ENCODE peak calls at places on chromosomes 16 and 17, in four cellular contexts. One of them, this sample, is unnamed.

GRCh38 chr17:2102931-2103398 is 48.1 kb downstream of the HIC1 start:
- DNase-seq in body of pancreas: no peak
- DNase-seq in ovary: no peak
- DNase-seq in IMR-90: peak; percentile 90
- DNase-seq in this sample: no peak

GRCh38 chr16:67269766-67270165 is 9.6 kb upstream of the PLEKHG4 start:
- DNase-seq in ovary: no peak
- DNase-seq in IMR-90: no peak
- DNase-seq in body of pancreas: no peak
- DNase-seq in this sample: no peak

GRCh38 chr17:44910231-44911106 is 4.8 kb downstream of the GFAP start:
- DNase-seq in body of pancreas: no peak
- DNase-seq in ovary: no peak
- DNase-seq in IMR-90: no peak
- DNase-seq in this sample: no peak

GRCh38 chr16:54283735-54284318 is 2.8 kb downstream of the IRX3 start:
- DNase-seq in body of pancreas: no peak
- DNase-seq in ovary: no peak
- DNase-seq in IMR-90: no peak
- DNase-seq in this sample: peak; percentile 46

GRCh38 chr16:54398986-54399385 is 112.4 kb upstream of the IRX3 start:
- DNase-seq in body of pancreas: no peak
- DNase-seq in IMR-90: no peak
- DNase-seq in ovary: no peak
- DNase-seq in this sample: no peak

GRCh38 chr17:45837187-45837586 is 7.5 kb upstream of the SPPL2C start:
- DNase-seq in ovary: no peak
- DNase-seq in IMR-90: no peak
- DNase-seq in body of pancreas: no peak
- DNase-seq in this sample: no peak

GRCh38 chr17:39695089-39695474 is 4.8 kb upstream of the ERBB2 start:
- DNase-seq in body of pancreas: no peak
- DNase-seq in IMR-90: no peak
- DNase-seq in ovary: no peak
- DNase-seq in this sample: no peak

GRCh38 chr16:268141-269053 is 7.3 kb downstream of the RGS11 start:
- DNase-seq in body of pancreas: peak; percentile 83
- DNase-seq in ovary: no peak
- DNase-seq in IMR-90: no peak
- DNase-seq in this sample: no peak

DNA sequence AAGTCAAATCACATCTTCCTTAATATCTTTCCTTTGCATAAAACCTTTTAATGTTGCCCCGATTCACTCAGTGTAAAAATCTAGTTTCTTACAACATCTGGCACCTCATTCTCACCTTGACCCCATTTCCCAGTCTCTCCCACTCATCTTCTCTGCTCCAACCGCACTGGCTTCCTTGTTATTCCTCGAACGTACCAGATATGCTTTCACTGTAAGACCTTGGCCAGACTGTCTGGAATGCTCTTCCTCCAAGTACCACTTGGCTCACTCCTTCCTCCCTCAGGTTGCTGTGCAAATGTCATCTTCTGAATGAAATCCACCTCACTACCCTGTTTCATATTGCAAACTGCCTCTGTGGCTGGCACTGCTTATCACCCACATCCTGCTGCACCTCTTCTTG is 433.6 kb downstream of the HAPSTR1 start:
- DNase-seq in IMR-90: no peak
- DNase-seq in body of pancreas: no peak
- DNase-seq in ovary: no peak
- DNase-seq in this sample: no peak
- TF ChIP-seq POLR2A in IMR-90: no peak
- TF ChIP-seq POLR2A in body of pancreas: no peak
- TF ChIP-seq POLR2A in ovary: no peak
- TF ChIP-seq POLR2A in this sample: no peak

GRCh38 chr17:51166198-51166986 is at the start of gene NME2:
- DNase-seq in body of pancreas: peak; percentile 92
- DNase-seq in IMR-90: peak; percentile 77
- DNase-seq in ovary: peak; percentile 90
- DNase-seq in this sample: peak; percentile 93
- TF ChIP-seq POLR2A in body of pancreas: peak; percentile 42
- TF ChIP-seq POLR2A in IMR-90: peak; percentile 72
- TF ChIP-seq POLR2A in ovary: peak; percentile 45
- TF ChIP-seq POLR2A in this sample: peak; percentile 75

GRCh38 chr16:2047330-2048115 is at the start of the genes NTHL1 and TSC2:
- DNase-seq in ovary: peak; percentile 95
- DNase-seq in body of pancreas: peak; percentile 97
- DNase-seq in IMR-90: peak; percentile 95
- DNase-seq in this sample: peak; percentile 98
- TF ChIP-seq POLR2A in ovary: peak; percentile 26
- TF ChIP-seq POLR2A in body of pancreas: peak; percentile 32
- TF ChIP-seq POLR2A in IMR-90: no peak
- TF ChIP-seq POLR2A in this sample: peak; percentile 22

GRCh38 chr17:48066192-48066591 is 18.0 kb downstream of the NFE2L1 start:
- DNase-seq in body of pancreas: no peak
- DNase-seq in ovary: no peak
- DNase-seq in IMR-90: no peak
- DNase-seq in this sample: no peak

GRCh38 chr17:48064638-48065037 is 16.5 kb downstream of the NFE2L1 start:
- DNase-seq in body of pancreas: no peak
- DNase-seq in ovary: no peak
- DNase-seq in IMR-90: no peak
- DNase-seq in this sample: no peak

GRCh38 chr17:48068491-48068961 is 20.4 kb downstream of the NFE2L1 start:
- DNase-seq in IMR-90: peak; percentile 65
- DNase-seq in ovary: no peak
- DNase-seq in body of pancreas: no peak
- DNase-seq in this sample: no peak

GRCh38 chr17:48067245-48067644 is 19.1 kb downstream of the NFE2L1 start:
- DNase-seq in IMR-90: no peak
- DNase-seq in body of pancreas: no peak
- DNase-seq in ovary: no peak
- DNase-seq in this sample: no peak

DNA sequence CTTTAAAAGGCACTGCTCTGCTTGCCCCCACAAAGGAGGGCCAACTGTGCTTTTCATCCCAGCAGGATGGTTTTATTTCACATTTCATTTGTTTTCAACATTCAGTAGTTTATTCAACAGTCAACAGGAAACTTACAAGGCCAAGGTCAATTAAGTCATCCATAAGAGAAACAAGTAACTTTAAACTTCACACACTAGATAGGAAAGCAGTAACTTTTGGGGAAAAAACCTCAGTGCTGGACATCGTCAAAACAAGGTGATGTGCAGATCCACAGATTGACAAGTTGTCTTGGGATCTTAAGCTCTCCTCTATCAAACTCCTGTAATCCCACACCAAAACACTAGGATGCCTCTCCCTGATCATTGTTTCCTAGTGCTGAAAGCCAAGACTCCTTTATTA is 18.5 kb downstream of the NFE2L1 start:
- DNase-seq in body of pancreas: no peak
- DNase-seq in IMR-90: no peak
- DNase-seq in ovary: no peak
- DNase-seq in this sample: no peak
- TF ChIP-seq POLR2A in body of pancreas: no peak
- TF ChIP-seq POLR2A in IMR-90: no peak
- TF ChIP-seq POLR2A in ovary: no peak
- TF ChIP-seq POLR2A in this sample: no peak

DNA sequence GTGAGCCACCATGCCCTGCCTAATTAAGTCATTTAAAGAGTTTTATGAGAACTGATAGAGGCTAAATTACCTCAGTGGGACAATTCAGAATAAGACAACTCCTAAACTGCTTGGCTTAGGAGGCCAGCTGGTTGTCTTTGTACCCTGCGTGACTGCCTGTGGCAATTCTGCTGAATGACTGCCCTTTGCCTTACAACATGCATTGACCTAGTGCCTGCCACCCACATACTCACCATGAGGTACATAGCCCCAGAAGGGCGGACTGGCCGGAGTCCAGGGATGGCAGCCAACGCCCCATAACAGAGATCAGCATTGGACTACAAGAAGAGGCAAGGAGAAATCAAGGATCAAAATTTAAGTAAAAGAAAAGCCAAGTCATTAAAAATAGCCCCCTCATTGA is 7.3 kb downstream of the TAT start:
- DNase-seq in ovary: no peak
- DNase-seq in IMR-90: no peak
- DNase-seq in body of pancreas: no peak
- DNase-seq in this sample: no peak
- TF ChIP-seq POLR2A in ovary: no peak
- TF ChIP-seq POLR2A in IMR-90: no peak
- TF ChIP-seq POLR2A in body of pancreas: no peak
- TF ChIP-seq POLR2A in this sample: no peak

DNA sequence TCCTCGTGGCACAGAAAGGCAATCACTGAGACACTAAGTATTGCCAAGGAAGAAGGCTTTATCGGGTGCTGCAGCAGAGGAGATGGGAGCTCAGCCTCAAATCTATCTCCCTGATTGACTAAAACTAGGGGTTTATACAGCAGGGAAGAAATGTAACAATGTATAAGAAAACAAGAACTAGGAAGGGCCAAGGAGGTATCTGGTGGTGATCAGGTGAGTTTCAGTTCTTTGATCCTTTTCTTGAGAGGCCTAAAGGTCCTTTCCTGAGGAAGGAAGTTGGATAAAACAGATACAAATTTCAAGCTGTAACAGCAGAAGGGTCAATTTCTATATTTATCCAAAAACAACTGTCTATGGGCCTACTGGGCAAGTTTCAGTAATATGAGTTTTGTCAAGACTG is 212.4 kb downstream of the COPRS start:
- DNase-seq in ovary: no peak
- DNase-seq in IMR-90: no peak
- DNase-seq in body of pancreas: no peak
- DNase-seq in this sample: no peak
- TF ChIP-seq POLR2A in ovary: no peak
- TF ChIP-seq POLR2A in IMR-90: no peak
- TF ChIP-seq POLR2A in body of pancreas: no peak
- TF ChIP-seq POLR2A in this sample: no peak

DNA sequence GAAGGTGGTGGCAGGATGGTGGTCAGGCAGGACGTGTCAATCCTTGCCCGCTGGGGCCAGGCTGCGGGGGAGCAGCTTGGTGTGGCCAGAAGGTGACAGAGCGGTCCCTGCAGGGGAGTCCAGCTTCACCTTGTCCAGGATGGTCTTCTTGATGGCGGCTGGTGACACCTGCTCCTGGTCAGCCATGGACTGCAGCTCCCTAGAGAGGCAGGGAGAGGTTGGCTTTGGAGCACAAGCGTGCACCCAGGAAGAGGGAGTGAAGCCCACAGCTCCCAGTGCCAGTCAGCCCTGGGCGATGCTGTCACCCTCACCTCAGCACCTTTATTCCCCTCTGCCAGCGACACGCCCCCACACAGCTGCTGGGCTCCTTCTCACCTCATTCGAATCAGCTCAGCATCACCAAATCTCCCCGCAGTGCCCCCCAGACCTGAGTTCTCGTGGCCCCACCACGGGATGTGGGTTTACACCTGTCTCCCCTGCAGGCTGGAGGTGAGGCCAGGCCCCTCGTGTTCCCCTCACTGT is 3.9 kb downstream of the PYCR1 start:
- DNase-seq in IMR-90: no peak
- DNase-seq in ovary: no peak
- DNase-seq in body of pancreas: no peak
- DNase-seq in this sample: no peak
- TF ChIP-seq POLR2A in IMR-90: no peak
- TF ChIP-seq POLR2A in ovary: no peak
- TF ChIP-seq POLR2A in body of pancreas: no peak
- TF ChIP-seq POLR2A in this sample: no peak

DNA sequence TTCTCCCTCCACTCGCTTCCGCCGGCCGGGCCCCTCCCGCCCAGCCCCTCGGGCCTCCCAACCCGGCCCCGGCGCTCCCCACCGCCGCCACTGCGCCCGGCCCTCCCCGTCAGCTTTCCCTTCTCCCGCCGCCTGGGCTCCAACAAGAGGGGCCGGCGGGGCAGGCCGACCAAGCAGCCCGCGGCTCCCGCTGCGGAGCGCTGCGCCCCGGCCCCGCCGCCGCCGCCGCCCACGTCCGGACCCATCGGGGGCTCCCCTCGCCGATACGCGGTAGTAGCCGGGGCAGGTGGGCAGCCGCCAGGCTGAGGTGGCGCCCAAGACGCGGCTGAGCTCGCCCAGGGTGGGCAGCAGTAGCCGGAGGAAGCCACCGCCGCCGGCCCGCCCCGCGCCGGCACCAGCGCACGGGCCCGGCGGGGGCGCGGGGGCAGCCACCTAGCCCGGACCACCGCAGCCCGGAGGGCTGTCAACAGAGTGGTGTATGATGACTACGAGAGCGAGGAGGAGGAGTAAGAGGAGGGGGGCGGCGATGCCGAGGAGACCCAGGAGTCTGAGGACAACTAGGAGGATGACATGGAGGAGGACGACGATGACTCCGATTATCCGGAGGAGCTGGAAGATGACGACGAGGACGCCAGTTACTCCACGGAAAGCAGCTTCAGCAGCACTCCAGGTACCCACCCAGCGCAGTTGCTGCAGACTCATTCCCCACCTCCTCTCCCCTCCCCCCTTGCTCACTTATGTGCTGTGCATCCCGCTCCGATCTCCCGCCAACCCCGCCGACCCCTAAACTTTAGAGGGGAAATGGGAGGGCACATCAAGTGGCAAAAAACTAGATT is 498 bp downstream of the LRRC37B start:
- DNase-seq in body of pancreas: peak; percentile 43
- DNase-seq in IMR-90: peak; percentile 19
- DNase-seq in ovary: peak; percentile 26
- DNase-seq in this sample: peak; percentile 43
- TF ChIP-seq POLR2A in body of pancreas: no peak
- TF ChIP-seq POLR2A in IMR-90: no peak
- TF ChIP-seq POLR2A in ovary: no peak
- TF ChIP-seq POLR2A in this sample: no peak

DNA sequence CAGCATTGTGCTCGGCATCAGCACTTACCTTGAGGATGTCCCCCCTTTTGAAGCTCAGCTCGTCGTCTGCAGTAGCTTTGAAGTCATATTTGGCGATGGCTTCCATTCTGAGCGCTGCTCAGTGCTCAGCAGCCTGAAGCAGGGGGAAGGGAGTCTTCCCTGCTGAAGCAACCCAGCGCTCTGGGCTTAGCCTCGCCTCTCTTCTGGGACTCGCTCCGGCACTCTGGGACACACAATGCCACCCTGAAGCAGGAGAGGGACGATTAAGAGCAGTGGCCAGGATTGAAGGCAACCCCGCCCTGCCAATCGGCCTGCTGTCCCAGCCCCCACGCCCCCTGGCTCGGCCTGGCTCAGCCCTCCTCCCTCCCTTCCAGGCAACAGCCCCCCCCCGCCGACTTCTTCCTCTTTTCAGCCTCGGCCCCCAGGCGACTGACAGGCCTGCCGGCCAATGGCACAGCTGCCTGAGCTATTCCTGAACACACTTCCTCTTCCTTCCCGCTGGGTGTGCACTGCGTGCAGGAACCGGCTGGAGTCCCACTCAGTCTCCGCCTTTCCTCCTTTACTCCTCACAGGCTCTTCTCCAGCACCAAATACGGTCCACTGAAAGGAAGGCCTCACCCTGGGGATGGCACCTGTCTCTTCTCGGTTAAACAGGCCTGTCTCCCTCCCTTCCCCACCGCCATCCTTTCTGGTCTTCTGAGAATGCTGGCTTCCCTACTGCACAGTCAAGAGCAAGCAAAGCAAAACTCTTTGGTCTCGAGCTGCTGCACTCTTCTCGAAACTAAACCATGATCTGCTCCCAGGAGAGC is 11.8 kb downstream of the GRB2 start:
- DNase-seq in IMR-90: peak; percentile 98
- DNase-seq in ovary: peak; percentile 98
- DNase-seq in body of pancreas: peak; percentile 98
- DNase-seq in this sample: peak; percentile 99
- TF ChIP-seq POLR2A in IMR-90: peak; percentile 50
- TF ChIP-seq POLR2A in ovary: no peak
- TF ChIP-seq POLR2A in body of pancreas: peak; percentile 70
- TF ChIP-seq POLR2A in this sample: peak; percentile 84

This sample was measured in adrenal gland.